ENCODE peak calls at places on chromosomes 16 and 17, in ten cellular contexts. S is ovary; A is transverse colon; O is neural progenitor cell; R is PC-3; C is CD8-positive, alpha-beta memory T cell; P is tibial artery; D is naive thymus-derived CD4-positive, alpha-beta T cell; U is psoas muscle; G is cardiac muscle cell. N is an unnamed sample.

GRCh38 chr16:1194665-1195392 is 30.2 kb downstream of the TPSG1 start:
- DNase-seq in P (no peak), U (no peak), G (no peak), D (no peak), A (no peak), C (no peak), O (peak; percentile 67), R (no peak), S (peak; percentile 68), N (no peak)

GRCh38 chr17:65774787-65775186 is 213.3 kb upstream of the AXIN2 start:
- DNase-seq in G (peak; percentile 58), C (no peak), S (no peak), R (no peak), A (no peak), U (no peak), O (no peak), D (no peak), P (no peak), N (no peak)

GRCh38 chr17:46827274-46827673 is 8.8 kb upstream of the WNT3 start:
- DNase-seq in C (no peak), O (no peak), P (no peak), S (no peak), G (no peak), D (no peak), U (no peak), A (no peak), R (no peak), N (no peak)

GRCh38 chr17:11638700-11639265 is 40.5 kb downstream of the DNAH9 start:
- DNase-seq in D (no peak), A (no peak), U (no peak), O (no peak), R (no peak), C (no peak), S (no peak), G (no peak), P (no peak), N (no peak)

GRCh38 chr16:15782573-15783365 is 74.1 kb downstream of the MYH11 start:
- DNase-seq in S (no peak), O (peak; percentile 90), R (no peak), P (no peak), D (no peak), U (no peak), A (no peak), C (no peak), G (no peak), N (no peak)

GRCh38 chr16:21598676-21599157 is 660 bp upstream of the METTL9 start:
- DNase-seq in G (peak; percentile 37), C (no peak), D (no peak), P (no peak), R (no peak), U (no peak), O (no peak), A (peak; percentile 31), S (no peak), N (no peak)

GRCh38 chr17:4485676-4486646 is 12.7 kb upstream of the SPNS2 start:
- DNase-seq in C (peak; percentile 63), G (no peak), U (no peak), S (no peak), A (no peak), P (no peak), O (no peak), D (peak; percentile 41), R (no peak), N (no peak)

GRCh38 chr17:3639981-3640596 is 3.5 kb downstream of the CTNS start:
- DNase-seq in D (no peak), O (peak; percentile 22), U (peak; percentile 56), R (no peak), C (no peak), P (no peak), G (peak; percentile 81), A (no peak), S (no peak), N (no peak)

GRCh38 chr16:85188822-85189672 is 76.8 kb upstream of the CIBAR2 start:
- DNase-seq in O (no peak), C (no peak), U (peak; percentile 14), D (no peak), P (no peak), A (no peak), R (peak; percentile 22), G (peak; percentile 44), S (no peak), N (no peak)

GRCh38 chr17:47821424-47822379 is at the start of gene OSBPL7:
- DNase-seq in C (peak; percentile 87), G (peak; percentile 88), A (peak; percentile 84), D (peak; percentile 66), U (peak; percentile 93), R (peak; percentile 94), S (peak; percentile 78), O (peak; percentile 79), P (peak; percentile 68), N (peak; percentile 85)

GRCh38 chr16:191783-192294 is 11.6 kb downstream of the HBQ1 start:
- DNase-seq in O (no peak), G (no peak), D (no peak), C (no peak), R (no peak), U (no peak), P (no peak), S (no peak), A (no peak), N (no peak)

GRCh38 chr17:57701121-57701520 is 44.0 kb downstream of the CCDC182 start:
- DNase-seq in O (no peak), D (no peak), R (no peak), G (no peak), P (no peak), S (no peak), U (no peak), C (no peak), A (no peak), N (no peak)

GRCh38 chr17:8489841-8490240 is 54.2 kb downstream of the NDEL1 start:
- DNase-seq in P (no peak), U (no peak), D (no peak), G (no peak), O (no peak), A (no peak), C (no peak), S (no peak), R (no peak), N (no peak)

GRCh38 chr16:46822270-46822669 is 8.7 kb downstream of the C16orf87 start:
- DNase-seq in R (no peak), P (no peak), A (no peak), U (no peak), D (no peak), C (no peak), S (no peak), O (no peak), G (peak; percentile 48), N (no peak)

GRCh38 chr16:75624921-75625334 is 1.8 kb upstream of the ADAT1 start:
- DNase-seq in U (no peak), G (peak; percentile 68), S (no peak), R (no peak), C (no peak), D (no peak), P (no peak), O (no peak), A (no peak), N (no peak)

GRCh38 chr17:61574542-61575351 is 16.3 kb downstream of the NACA2 start:
- DNase-seq in O (peak; percentile 66), D (no peak), G (peak; percentile 54), P (no peak), U (no peak), R (peak; percentile 89), S (no peak), A (no peak), C (no peak), N (no peak)

GRCh38 chr17:50198026-50198669 is 3.3 kb downstream of the COL1A1 start:
- DNase-seq in P (peak; percentile 77), A (peak; percentile 79), G (peak; percentile 79), S (no peak), U (peak; percentile 64), C (peak; percentile 69), R (peak; percentile 91), D (peak; percentile 64), O (peak; percentile 70), N (no peak)
- H3K27ac ChIP-seq in P (peak overlapping the region; percentile 99), A (peak overlapping the region; percentile 90), G (no peak overlapping the region), S (peak overlapping the region; percentile 68), U (no peak overlapping the region), C (no peak overlapping the region), R (peak overlapping the region; percentile 92), D (no peak overlapping the region), O (no peak overlapping the region), N (no peak overlapping the region)

DNA sequence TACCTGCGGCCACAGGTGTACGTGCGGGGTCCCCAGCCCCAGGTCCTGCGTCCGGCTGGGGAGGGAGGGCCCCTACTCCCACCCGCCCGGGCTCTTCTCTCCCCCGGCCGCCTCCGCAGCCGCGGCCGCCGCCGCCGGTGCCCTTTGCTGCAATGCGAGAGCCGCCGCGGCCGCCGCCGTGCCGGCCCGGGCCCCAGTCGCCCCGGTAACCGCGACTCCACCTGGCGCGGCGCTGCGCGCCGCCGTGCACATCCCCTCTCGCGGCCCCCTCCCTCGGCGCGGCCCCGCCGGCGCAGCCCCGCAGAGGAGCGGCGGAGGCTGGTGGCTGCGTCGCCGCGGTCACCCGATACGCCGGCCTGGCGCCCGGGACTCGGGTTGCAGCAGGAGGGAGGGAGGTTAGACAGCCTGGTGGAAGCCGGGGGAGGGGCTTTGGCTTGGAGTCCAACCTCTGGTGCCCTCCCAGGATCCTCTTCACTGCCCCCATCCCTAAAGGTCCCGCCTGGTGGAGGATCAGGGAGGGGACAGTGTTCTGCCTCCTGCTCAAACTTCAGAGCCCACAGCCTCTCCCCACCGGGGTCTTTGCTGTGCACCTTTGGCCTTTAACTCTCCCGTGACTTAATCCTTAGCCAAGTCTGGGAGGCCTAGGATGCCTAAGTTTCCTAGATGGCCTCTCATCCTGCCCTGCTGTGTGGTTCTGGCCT is 32.9 kb downstream of the SRCIN1 start:
- DNase-seq in A (no peak), G (no peak), C (no peak), S (no peak), R (peak; percentile 13), D (no peak), P (no peak), U (no peak), O (peak; percentile 94), N (no peak)
- H3K4me3 ChIP-seq in A (peak overlapping the region; percentile 12), G (peak overlapping the region; percentile 57), C (no peak overlapping the region), S (peak overlapping the region; percentile 22), R (peak overlapping the region; percentile 27), D (no peak overlapping the region), P (peak overlapping the region; percentile 41), U (peak overlapping the region; percentile 47), O (peak overlapping the region; percentile 72), N (no peak overlapping the region)

DNA sequence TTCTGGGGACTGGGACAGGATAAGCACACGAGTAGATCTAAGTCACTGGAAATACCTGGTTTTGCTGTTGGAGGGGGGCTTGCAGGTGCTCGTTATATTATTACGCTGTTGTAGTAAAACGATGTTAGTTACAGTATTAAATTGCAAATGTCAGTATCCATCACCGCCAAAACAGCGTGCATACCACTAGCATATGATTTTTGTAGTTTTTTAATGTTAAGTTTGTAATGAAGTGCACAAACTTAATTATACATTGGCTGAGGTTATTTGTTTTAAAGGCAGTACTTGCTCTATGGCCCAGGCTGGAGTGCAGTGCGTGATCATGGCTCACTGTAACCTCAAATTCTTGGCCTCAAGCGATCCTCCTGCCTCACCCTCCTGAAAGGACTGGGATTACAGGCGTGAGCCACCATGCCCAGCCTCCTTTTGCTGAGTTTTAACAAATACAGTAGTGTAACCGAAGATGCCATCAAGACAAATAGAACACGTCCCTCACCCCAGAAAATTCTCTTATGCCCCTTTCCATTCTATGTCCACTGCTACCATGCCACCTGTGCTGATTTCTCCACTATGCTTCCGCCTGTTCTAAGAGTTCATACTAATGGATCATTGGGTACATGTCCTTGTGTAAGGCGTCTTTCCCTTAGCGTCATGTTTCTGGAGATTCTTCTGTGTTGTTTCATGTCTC is 20.7 kb upstream of the CSNK1D start:
- DNase-seq in U (no peak), A (no peak), O (no peak), R (no peak), C (no peak), D (peak; percentile 31), G (no peak), P (no peak), S (no peak), N (no peak)
- H3K27ac ChIP-seq in U (peak overlapping the region; percentile 83), A (peak overlapping the region; percentile 98), O (no peak overlapping the region), R (peak overlapping the region; percentile 83), C (peak overlapping the region; percentile 53), D (peak overlapping the region; percentile 70), G (no peak overlapping the region), P (peak overlapping the region; percentile 97), S (no peak overlapping the region), N (peak overlapping the region; percentile 66)

GRCh38 chr17:76191891-76192290 is 48.4 kb downstream of the RNF157 start:
- DNase-seq in D (peak; percentile 88), A (no peak), S (no peak), G (no peak), R (no peak), P (no peak), O (no peak), U (no peak), C (peak; percentile 62), N (no peak)
- H3K4me3 ChIP-seq in D (peak overlapping the region; percentile 42), A (no peak overlapping the region), S (no peak overlapping the region), G (no peak overlapping the region), R (no peak overlapping the region), P (no peak overlapping the region), O (no peak overlapping the region), U (no peak overlapping the region), C (peak overlapping the region; percentile 40), N (no peak overlapping the region)